ENCODE peak calls at places on chromosomes 16 and 17, in five cellular contexts. N is T-helper 17 cell; W is C1 segment of cervical spinal cord; I is HS-5; M is stimulated activated CD4-positive, alpha-beta T cell treated with anti-CD3 and anti-CD28 coated beads, Interleukin-1b, Interleukin-23, amount 100 ng/mL, for 1 hour. H is an unnamed sample.

GRCh38 chr17:30346211-30346831 is 12.5 kb upstream of the TMIGD1 start:
- DNase-seq in N (no peak), W (no peak), I (no peak), M (no peak), H (no peak)

GRCh38 chr17:42312285-42313130 is 24.2 kb downstream of the STAT5A start:
- DNase-seq in N (peak), W (peak), I (no peak), M (peak), H (peak)

GRCh38 chr16:27430923-27431484 is 29.0 kb downstream of the IL21R start:
- DNase-seq in N (no peak), W (no peak), I (no peak), M (no peak), H (no peak)

GRCh38 chr17:41048441-41048840 is 1.3 kb upstream of the KRTAP2-1 start:
- DNase-seq in N (no peak), W (no peak), I (peak), M (no peak), H (no peak)

GRCh38 chr16:81547194-81547918 is 102.7 kb downstream of the CMIP start:
- DNase-seq in N (no peak), W (no peak), I (no peak), M (no peak), H (no peak)

GRCh38 chr17:8630802-8631553 is 453 bp upstream of the MYH10 start:
- DNase-seq in N (peak), W (peak), I (peak), M (peak), H (peak)

GRCh38 chr16:57863434-57864160 is 61.3 kb upstream of the KIFC3 start:
- DNase-seq in N (no peak), W (peak), I (peak), M (no peak), H (no peak)

GRCh38 chr17:73291260-73291801 is 20.5 kb downstream of the CDC42EP4 start:
- DNase-seq in N (no peak), W (no peak), I (peak), M (no peak), H (no peak)

GRCh38 chr17:75664099-75664549 is 2.8 kb downstream of the RECQL5 start:
- DNase-seq in N (no peak), W (no peak), I (no peak), M (no peak), H (no peak)

GRCh38 chr16:66590322-66590721 is 11.1 kb downstream of the CMTM2 start:
- DNase-seq in N (no peak), W (no peak), I (no peak), M (no peak), H (no peak)

GRCh38 chr17:61482467-61482866 is 30.2 kb downstream of the TBX4 start:
- DNase-seq in N (no peak), W (no peak), I (no peak), M (no peak), H (no peak)

GRCh38 chr16:88869673-88869980 is 3.2 kb upstream of the PABPN1L start:
- DNase-seq in N (no peak), W (no peak), I (no peak), M (no peak), H (no peak)

GRCh38 chr16:51549836-51550235 is 398.8 kb upstream of the SALL1 start:
- DNase-seq in N (no peak), W (no peak), I (no peak), M (no peak), H (no peak)

GRCh38 chr16:86566601-86566965 is at the start of gene FOXC2:
- DNase-seq in N (no peak), W (no peak), I (no peak), M (no peak), H (no peak)

GRCh38 chr17:8016632-8017424 is 14.4 kb downstream of the GUCY2D start:
- DNase-seq in N (no peak), W (no peak), I (no peak), M (no peak), H (peak)

GRCh38 chr17:58224315-58224714 is 5.3 kb upstream of the MKS1 start:
- DNase-seq in N (no peak), W (no peak), I (peak), M (no peak), H (no peak)

GRCh38 chr17:78112508-78113471 is 15.8 kb downstream of the TMC6 start:
- DNase-seq in N (peak), W (peak), I (no peak), M (peak), H (peak)

GRCh38 chr17:61574542-61575351 is 16.3 kb downstream of the NACA2 start:
- DNase-seq in N (no peak), W (no peak), I (no peak), M (no peak), H (peak)

GRCh38 chr17:74467221-74467951 is 952 bp downstream of the CD300A start:
- DNase-seq in N (no peak), W (no peak), I (no peak), M (no peak), H (no peak)

GRCh38 chr16:35207059-35207999 is 1747.9 kb downstream of the TP53TG3F start:
- DNase-seq in N (no peak), W (no peak), I (no peak), M (no peak), H (no peak)

GRCh38 chr17:37212184-37212583 is 163.6 kb upstream of the C17orf78 start:
- DNase-seq in N (no peak), W (no peak), I (no peak), M (no peak), H (no peak)

GRCh38 chr17:2564876-2565275 is 28.6 kb upstream of the PAFAH1B1 start:
- DNase-seq in N (no peak), W (no peak), I (peak), M (no peak), H (no peak)

GRCh38 chr16:5175263-5175662 is 77.7 kb upstream of the EEF2KMT start:
- DNase-seq in N (no peak), W (no peak), I (no peak), M (no peak), H (no peak)

GRCh38 chr17:52145496-52145895 is 13.0 kb downstream of the CA10 start:
- DNase-seq in N (no peak), W (no peak), I (no peak), M (no peak), H (no peak)

GRCh38 chr17:1577186-1577585 is 14.6 kb upstream of the PITPNA start:
- DNase-seq in N (no peak), W (peak), I (peak), M (no peak), H (peak)

GRCh38 chr17:47818002-47818695 is 3.4 kb downstream of the OSBPL7 start:
- DNase-seq in N (no peak), W (no peak), I (no peak), M (no peak), H (no peak)

GRCh38 chr16:66521951-66522771 is 27.8 kb downstream of the TK2 start:
- DNase-seq in N (peak), W (no peak), I (peak), M (peak), H (no peak)

GRCh38 chr16:78735337-78735736 is 635.9 kb downstream of the WWOX start:
- DNase-seq in N (no peak), W (no peak), I (no peak), M (no peak), H (no peak)

GRCh38 chr16:49409121-49409520 is 35.5 kb downstream of the C16orf78 start:
- DNase-seq in N (no peak), W (no peak), I (no peak), M (no peak), H (no peak)

GRCh38 chr16:68369697-68370096 is 58.9 kb downstream of the PRMT7 start:
- DNase-seq in N (no peak), W (no peak), I (no peak), M (no peak), H (no peak)

H was measured in HuH-7.